ENCODE peak calls at places on chromosomes 5 and 9, in six cellular contexts. D, I, B, F, S and W are unnamed samples.

GRCh38 chr9:120996409-120996808 is 53.7 kb downstream of the C5 start:
- DNase-seq in D (no peak), I (no peak), B (no peak), F (no peak), S (no peak), W (no peak)

GRCh38 chr9:87116492-87116891 is 169.2 kb upstream of the GAS1 start:
- DNase-seq in D (no peak), I (no peak), B (no peak), F (no peak), S (no peak), W (no peak)

GRCh38 chr5:138503487-138504270 is 38.4 kb downstream of the EGR1 start:
- DNase-seq in D (no peak), I (peak; percentile 45), B (peak; percentile 15), F (peak; percentile 68), S (peak; percentile 69), W (peak; percentile 81)

GRCh38 chr9:93676310-93677054 is 100.1 kb downstream of the PHF2 start:
- DNase-seq in D (peak; percentile 71), I (no peak), B (peak; percentile 2), F (no peak), S (no peak), W (no peak)

GRCh38 chr9:136757751-136758140 is 297 bp downstream of the LCN8 start:
- DNase-seq in D (no peak), I (no peak), B (no peak), F (no peak), S (no peak), W (no peak)

GRCh38 chr5:101728933-101729332 is 567.2 kb downstream of the SLCO4C1 start:
- DNase-seq in D (no peak), I (no peak), B (no peak), F (no peak), S (peak; percentile 14), W (no peak)

GRCh38 chr5:34778451-34778850 is 60.5 kb upstream of the TTC23L start:
- DNase-seq in D (no peak), I (no peak), B (no peak), F (no peak), S (no peak), W (no peak)

GRCh38 chr9:89946741-89947140 is 341.9 kb downstream of the GADD45G start:
- DNase-seq in D (no peak), I (no peak), B (no peak), F (no peak), S (no peak), W (no peak)

GRCh38 chr5:28408186-28408585 is 1369.8 kb upstream of the CDH9 start:
- DNase-seq in D (no peak), I (no peak), B (no peak), F (no peak), S (no peak), W (no peak)

GRCh38 chr9:134591082-134591571 is 50.5 kb upstream of the COL5A1 start:
- DNase-seq in D (no peak), I (no peak), B (no peak), F (no peak), S (no peak), W (no peak)

GRCh38 chr9:113677569-113677968 is 198.5 kb upstream of the ZNF618 start:
- DNase-seq in D (no peak), I (no peak), B (no peak), F (no peak), S (no peak), W (no peak)